ENCODE peak calls at places on chromosomes 3 and 15, in seven cellular contexts. Q, F, B, J, E, C and U are unnamed samples.

GRCh38 chr3:107384907-107385306 is 7.7 kb downstream of the CCDC54 start:
- DNase-seq in Q (no peak), F (no peak), B (no peak), J (no peak), E (no peak), C (no peak), U (no peak)

GRCh38 chr3:65575376-65575840 is 463.3 kb downstream of the MAGI1 start:
- DNase-seq in Q (peak; percentile 88), F (no peak), B (no peak), J (no peak), E (peak; percentile 38), C (no peak), U (no peak)

GRCh38 chr3:170717410-170718402 is 131.8 kb upstream of the SLC7A14 start:
- DNase-seq in Q (peak; percentile 49), F (no peak), B (peak; percentile 70), J (no peak), E (no peak), C (no peak), U (peak; percentile 59)

GRCh38 chr3:132464066-132464465 is 46.8 kb downstream of the DNAJC13 start:
- DNase-seq in Q (peak; percentile 65), F (no peak), B (no peak), J (no peak), E (no peak), C (no peak), U (no peak)

GRCh38 chr3:30664884-30665283 is 58.5 kb downstream of the TGFBR2 start:
- DNase-seq in Q (no peak), F (peak; percentile 90), B (no peak), J (no peak), E (no peak), C (no peak), U (no peak)

GRCh38 chr15:32819406-32819930 is 101.7 kb downstream of the GREM1 start:
- DNase-seq in Q (peak; percentile 25), F (no peak), B (no peak), J (no peak), E (no peak), C (no peak), U (no peak)

GRCh38 chr3:139868773-139869172 is 66.2 kb upstream of the CLSTN2 start:
- DNase-seq in Q (no peak), F (no peak), B (no peak), J (no peak), E (no peak), C (no peak), U (no peak)

GRCh38 chr3:37494206-37494605 is 319.8 kb upstream of the LRRFIP2 start:
- DNase-seq in Q (no peak), F (no peak), B (no peak), J (no peak), E (no peak), C (no peak), U (no peak)

GRCh38 chr3:105388199-105388598 is 21.5 kb downstream of the ALCAM start:
- DNase-seq in Q (no peak), F (no peak), B (no peak), J (no peak), E (no peak), C (no peak), U (no peak)

GRCh38 chr15:78340243-78341056 is at the start of gene CRABP1:
- DNase-seq in Q (no peak), F (no peak), B (no peak), J (no peak), E (no peak), C (no peak), U (no peak)

GRCh38 chr15:89002281-89002761 is 85.9 kb upstream of the ABHD2 start:
- DNase-seq in Q (peak; percentile 64), F (no peak), B (peak; percentile 72), J (no peak), E (peak; percentile 18), C (no peak), U (peak; percentile 68)

GRCh38 chr15:100224206-100225185 is 117.3 kb downstream of the ADAMTS17 start:
- DNase-seq in Q (peak; percentile 53), F (no peak), B (no peak), J (no peak), E (no peak), C (no peak), U (no peak)

GRCh38 chr3:122913539-122914100 is 113.9 kb downstream of the SEMA5B start:
- DNase-seq in Q (no peak), F (no peak), B (no peak), J (no peak), E (no peak), C (no peak), U (no peak)

GRCh38 chr3:50345586-50345985 is at the start of gene ZMYND10:
- DNase-seq in Q (no peak), F (peak; percentile 69), B (peak; percentile 88), J (peak; percentile 88), E (no peak), C (peak; percentile 81), U (peak; percentile 84)

GRCh38 chr3:65955792-65956477 is 82.8 kb downstream of the MAGI1 start:
- DNase-seq in Q (peak; percentile 88), F (no peak), B (no peak), J (no peak), E (peak; percentile 93), C (no peak), U (no peak)

GRCh38 chr3:34106879-34107278 is 308.4 kb downstream of the PDCD6IP start:
- DNase-seq in Q (no peak), F (peak; percentile 84), B (no peak), J (peak; percentile 54), E (no peak), C (no peak), U (no peak)

GRCh38 chr3:119913021-119913420 is 131.1 kb downstream of the NR1I2 start:
- DNase-seq in Q (no peak), F (no peak), B (no peak), J (no peak), E (no peak), C (no peak), U (no peak)

GRCh38 chr3:127427666-127428065 is 139.8 kb upstream of the PRR20G start:
- DNase-seq in Q (no peak), F (no peak), B (no peak), J (no peak), E (no peak), C (no peak), U (no peak)

GRCh38 chr3:42804113-42804830 is at the start of gene HIGD1A:
- DNase-seq in Q (peak; percentile 89), F (peak; percentile 93), B (peak; percentile 99), J (peak; percentile 98), E (peak; percentile 91), C (peak; percentile 98), U (peak; percentile 97)

GRCh38 chr3:52763466-52763865 is 7.3 kb downstream of the NEK4 start:
- DNase-seq in Q (no peak), F (no peak), B (no peak), J (no peak), E (no peak), C (no peak), U (no peak)

GRCh38 chr15:62124176-62124952 is 40.7 kb downstream of the C2CD4B start:
- DNase-seq in Q (peak; percentile 53), F (peak; percentile 81), B (no peak), J (no peak), E (peak; percentile 49), C (no peak), U (no peak)

GRCh38 chr3:38125305-38126120 is 11.4 kb downstream of the ACAA1 start:
- DNase-seq in Q (no peak), F (no peak), B (no peak), J (no peak), E (no peak), C (no peak), U (no peak)

GRCh38 chr3:149153402-149153801 is 24.0 kb downstream of the HPS3 start:
- DNase-seq in Q (no peak), F (no peak), B (no peak), J (no peak), E (no peak), C (no peak), U (no peak)

DNA sequence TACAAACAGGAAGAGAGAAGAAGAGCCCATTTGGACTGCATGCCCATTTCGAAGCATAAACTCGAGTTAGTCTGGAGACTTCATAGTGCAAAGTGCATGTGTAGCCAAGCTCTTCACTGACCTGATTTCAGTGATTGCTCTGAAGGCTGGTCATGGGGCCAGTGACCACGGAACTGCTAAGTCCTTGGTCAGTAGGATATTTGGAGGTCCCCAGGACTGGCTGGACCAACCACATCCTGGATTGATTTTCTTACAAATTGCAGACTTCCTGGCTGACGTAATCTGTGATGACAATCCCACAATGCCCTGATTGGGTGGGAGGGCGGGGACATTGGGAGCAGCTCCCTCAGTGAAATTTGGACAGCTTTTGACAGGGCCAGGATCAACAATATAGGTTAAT is 233.4 kb downstream of the CACNA2D3 start:
- DNase-seq in Q (no peak), F (no peak), B (no peak), J (no peak), E (no peak), C (no peak), U (no peak)
- H3K4me1 ChIP-seq in Q (peaks cover 5% of the 10 kb centered on the region), F (no peaks in the 10 kb centered on the region), B (no peaks in the 10 kb centered on the region), J (no peaks in the 10 kb centered on the region), E (no peaks in the 10 kb centered on the region), C (peaks cover 44% of the 10 kb centered on the region), U (peaks cover 11% of the 10 kb centered on the region)

GRCh38 chr15:68653795-68654194 is 75.0 kb downstream of the CORO2B start:
- DNase-seq in Q (no peak), F (no peak), B (no peak), J (no peak), E (no peak), C (no peak), U (no peak)
- H3K27ac ChIP-seq in Q (no peak overlapping the region), F (peak overlapping the region; percentile 65), B (no peak overlapping the region), J (no peak overlapping the region), E (no peak overlapping the region), C (no peak overlapping the region), U (no peak overlapping the region)

GRCh38 chr15:47027322-47027946 is 689.9 kb upstream of the SEMA6D start:
- DNase-seq in Q (no peak), F (peak; percentile 32), B (no peak), J (no peak), E (no peak), C (no peak), U (no peak)
- H3K4me1 ChIP-seq in Q (no peaks in the 10 kb centered on the region), F (no peaks in the 10 kb centered on the region), B (no peaks in the 10 kb centered on the region), J (no peaks in the 10 kb centered on the region), E (no peaks in the 10 kb centered on the region), C (no peaks in the 10 kb centered on the region), U (no peaks in the 10 kb centered on the region)

DNA sequence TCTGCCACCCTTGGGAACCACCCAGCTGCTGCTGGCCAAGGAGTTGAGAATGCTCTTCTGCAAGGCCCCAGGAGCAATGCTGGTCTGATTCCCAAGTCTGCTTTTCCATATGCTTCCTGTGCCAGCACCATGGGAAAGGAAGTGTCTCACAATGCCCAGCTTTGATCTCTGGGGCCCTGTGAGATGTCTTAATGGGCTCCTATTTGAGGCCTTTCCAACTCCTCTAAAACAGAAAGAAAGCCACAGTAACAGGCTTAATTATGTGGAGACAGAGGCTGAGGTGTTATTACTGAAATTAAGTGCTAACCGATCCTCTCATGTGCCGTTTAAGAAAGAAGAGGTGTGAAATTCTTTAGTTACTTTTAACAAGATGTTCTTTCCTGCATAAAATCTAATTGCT is 4.5 kb downstream of the EOGT start:
- DNase-seq in Q (no peak), F (peak; percentile 9), B (no peak), J (no peak), E (no peak), C (no peak), U (no peak)
- H3K27ac ChIP-seq in Q (no peak overlapping the region), F (no peak overlapping the region), B (peak overlapping the region; percentile 43), J (no peak overlapping the region), E (no peak overlapping the region), C (no peak overlapping the region), U (peak overlapping the region; percentile 44)